ENCODE peak calls at places on chromosomes 5 and 9, in seven cellular contexts. L is ascending aorta; P is pancreas; A is CD4-positive, alpha-beta memory T cell; N is IMR-90; M is uterus; Z is psoas muscle. X is an unnamed sample.

GRCh38 chr5:39712316-39713223 is 287.8 kb upstream of the DAB2 start:
- DNase-seq in A (no peak), M (no peak), N (no peak), Z (no peak), P (no peak), L (no peak), X (no peak)

GRCh38 chr9:134167530-134167931 is 3.2 kb upstream of the RNU6ATAC start:
- DNase-seq in Z (no peak), L (no peak), A (no peak), M (no peak), P (no peak), N (peak), X (no peak)

GRCh38 chr9:77010527-77010926 is 8.9 kb upstream of the FOXB2 start:
- DNase-seq in A (no peak), M (no peak), L (no peak), N (no peak), Z (no peak), P (no peak), X (no peak)

GRCh38 chr5:41773799-41774198 is 96.4 kb downstream of the OXCT1 start:
- DNase-seq in N (no peak), L (no peak), A (no peak), P (no peak), Z (no peak), M (no peak), X (no peak)

GRCh38 chr5:136028090-136028489 is 698 bp upstream of the TGFBI start:
- DNase-seq in A (no peak), N (no peak), M (no peak), L (no peak), P (no peak), Z (no peak), X (no peak)

GRCh38 chr9:89942643-89943042 is 337.8 kb downstream of the GADD45G start:
- DNase-seq in P (no peak), L (no peak), M (no peak), A (no peak), N (no peak), Z (no peak), X (no peak)

GRCh38 chr5:1185038-1185651 is 16.2 kb upstream of the SLC6A19 start:
- DNase-seq in P (peak), N (no peak), Z (no peak), M (no peak), L (no peak), A (no peak), X (no peak)

GRCh38 chr9:110578896-110579752 is at the start of gene SVEP1:
- DNase-seq in M (peak), L (no peak), Z (peak), P (peak), N (peak), A (no peak), X (no peak)

GRCh38 chr9:7360513-7360912 is 439.1 kb downstream of the DMAC1 start:
- DNase-seq in M (no peak), P (no peak), A (no peak), L (no peak), N (no peak), Z (no peak), X (no peak)

GRCh38 chr5:73460133-73460532 is 11.6 kb upstream of the FOXD1 start:
- DNase-seq in L (no peak), Z (no peak), P (no peak), N (no peak), A (no peak), M (no peak), X (no peak)

GRCh38 chr5:137735531-137736284 is at the start of gene KLHL3:
- DNase-seq in M (peak), P (peak), N (peak), L (no peak), Z (no peak), A (peak), X (peak)
- H3K4me3 ChIP-seq in M (peak), P (no peak), N (peak), L (peak), Z (peak), A (peak), X (peak)

DNA sequence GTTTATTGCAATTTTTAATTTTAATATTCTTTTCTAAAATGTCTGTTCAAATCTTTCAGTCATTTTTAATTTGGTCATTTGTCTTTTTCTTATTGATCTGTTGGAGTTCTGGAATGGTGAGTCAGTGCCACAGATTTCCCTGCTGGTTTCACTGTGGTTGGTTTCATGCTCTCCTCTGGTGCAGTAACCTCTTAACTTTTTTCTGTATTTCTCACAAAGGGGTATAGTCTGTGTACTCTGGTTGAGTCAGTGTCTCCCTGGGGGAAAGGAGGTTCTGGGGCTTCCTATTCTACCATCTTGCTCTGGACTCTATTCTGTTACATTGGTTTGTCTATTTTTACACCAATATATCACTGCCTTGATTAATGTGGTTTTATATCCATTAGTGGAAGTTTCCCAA is 178.8 kb downstream of the CSNK1G3 start:
- DNase-seq in Z (no peak), M (no peak), L (no peak), A (no peak), N (peak), P (no peak), X (no peak)
- H3K27ac ChIP-seq in Z (no peak), M (no peak), L (no peak), A (no peak), N (no peak), P (no peak), X (no peak)

GRCh38 chr9:113187935-113188595 is 33.0 kb downstream of the FKBP15 start:
- DNase-seq in M (peak), A (no peak), L (peak), P (peak), N (peak), Z (peak), X (no peak)
- H3K4me3 ChIP-seq in M (no peak), A (no peak), L (no peak), P (no peak), N (no peak), Z (no peak), X (no peak)

DNA sequence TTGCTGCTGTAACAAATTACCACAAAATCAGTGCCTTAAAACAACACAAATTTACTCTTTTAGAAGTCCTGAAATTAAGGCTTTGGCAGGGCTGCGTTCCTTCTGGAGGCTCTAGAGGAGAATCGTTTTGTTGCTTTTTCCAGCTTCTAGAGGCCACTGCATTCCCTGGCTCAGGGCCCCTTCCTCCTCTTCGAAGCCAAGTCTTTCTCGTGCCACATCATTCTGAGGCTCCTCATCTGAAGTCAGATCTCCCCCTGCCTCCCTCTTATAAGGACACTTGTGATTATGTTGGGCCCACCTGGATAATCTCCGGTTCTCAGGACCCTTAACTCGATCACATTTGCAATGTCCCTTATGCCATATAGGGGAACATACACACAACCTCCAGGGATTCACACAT is 48.0 kb downstream of the SLC22A5 start:
- DNase-seq in N (no peak), P (no peak), Z (no peak), M (no peak), L (no peak), A (no peak), X (no peak)
- H3K27ac ChIP-seq in N (no peak), P (no peak), Z (peak), M (peak), L (peak), A (peak), X (no peak)

DNA sequence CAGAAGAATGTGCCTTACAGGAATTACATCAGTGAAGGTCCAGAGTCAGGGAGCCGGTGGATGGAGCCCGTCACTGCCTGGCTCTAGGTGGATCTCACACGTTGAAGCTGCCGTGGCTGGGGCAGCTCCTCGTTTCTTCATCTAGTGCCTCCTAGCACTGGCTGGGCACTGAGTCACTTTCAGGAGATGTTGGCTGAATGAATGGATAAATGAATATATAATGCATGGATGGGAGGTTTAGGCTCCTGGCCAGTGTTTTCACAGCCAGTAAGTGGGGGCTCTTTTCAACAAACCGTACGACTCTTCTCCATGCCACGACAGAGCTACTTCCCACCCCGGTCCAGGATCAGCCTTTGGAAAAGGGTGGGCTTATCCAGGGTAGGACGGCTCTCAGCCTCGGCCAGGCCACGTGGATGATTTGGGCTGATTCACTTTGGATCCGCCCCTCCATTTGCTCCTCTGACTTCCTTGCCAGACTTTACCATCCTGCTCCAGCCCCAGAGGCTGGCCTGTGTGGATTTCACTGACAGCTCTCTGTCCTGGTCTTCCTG is 1.3 kb upstream of the SH3PXD2B start:
- DNase-seq in M (peak), A (no peak), Z (peak), P (no peak), N (peak), L (no peak), X (no peak)
- H3K4me3 ChIP-seq in M (peak), A (no peak), Z (no peak), P (no peak), N (no peak), L (no peak), X (no peak)

GRCh38 chr9:14031015-14031414 is 282.9 kb downstream of the NFIB start:
- DNase-seq in N (peak), L (no peak), M (peak), Z (no peak), P (no peak), A (no peak), X (no peak)

GRCh38 chr9:14029811-14030210 is 284.1 kb downstream of the NFIB start:
- DNase-seq in Z (no peak), N (no peak), P (no peak), M (no peak), L (no peak), A (no peak), X (no peak)

GRCh38 chr9:14033067-14033466 is 280.9 kb downstream of the NFIB start:
- DNase-seq in A (no peak), N (no peak), P (no peak), L (no peak), Z (no peak), M (no peak), X (no peak)

GRCh38 chr9:14030350-14030823 is 283.6 kb downstream of the NFIB start:
- DNase-seq in L (no peak), Z (no peak), N (peak), A (no peak), M (no peak), P (peak), X (no peak)

GRCh38 chr9:14031761-14032279 is 282.1 kb downstream of the NFIB start:
- DNase-seq in L (no peak), M (no peak), Z (no peak), A (no peak), N (no peak), P (no peak), X (no peak)
- H3K27ac ChIP-seq in L (peak), M (no peak), Z (peak), A (no peak), N (no peak), P (no peak), X (no peak)

GRCh38 chr5:93154551-93154950 is 426.5 kb downstream of the NR2F1-AS1 start:
- DNase-seq in M (no peak), P (no peak), N (peak), L (no peak), Z (no peak), A (no peak), X (no peak)

GRCh38 chr5:93150311-93151012 is 430.6 kb downstream of the NR2F1-AS1 start:
- DNase-seq in A (no peak), N (peak), L (no peak), Z (no peak), M (no peak), P (no peak), X (no peak)

GRCh38 chr5:93151121-93151520 is 429.9 kb downstream of the NR2F1-AS1 start:
- DNase-seq in M (no peak), P (no peak), Z (no peak), N (peak), A (no peak), L (no peak), X (no peak)

GRCh38 chr5:93156566-93156965 is 424.5 kb downstream of the NR2F1-AS1 start:
- DNase-seq in Z (no peak), N (no peak), L (no peak), P (no peak), A (no peak), M (no peak), X (no peak)

GRCh38 chr5:93151896-93152295 is 429.1 kb downstream of the NR2F1-AS1 start:
- DNase-seq in Z (no peak), A (no peak), N (no peak), P (no peak), M (no peak), L (no peak), X (no peak)
- H3K4me3 ChIP-seq in Z (no peak), A (no peak), N (peak), P (no peak), M (no peak), L (no peak), X (no peak)

DNA sequence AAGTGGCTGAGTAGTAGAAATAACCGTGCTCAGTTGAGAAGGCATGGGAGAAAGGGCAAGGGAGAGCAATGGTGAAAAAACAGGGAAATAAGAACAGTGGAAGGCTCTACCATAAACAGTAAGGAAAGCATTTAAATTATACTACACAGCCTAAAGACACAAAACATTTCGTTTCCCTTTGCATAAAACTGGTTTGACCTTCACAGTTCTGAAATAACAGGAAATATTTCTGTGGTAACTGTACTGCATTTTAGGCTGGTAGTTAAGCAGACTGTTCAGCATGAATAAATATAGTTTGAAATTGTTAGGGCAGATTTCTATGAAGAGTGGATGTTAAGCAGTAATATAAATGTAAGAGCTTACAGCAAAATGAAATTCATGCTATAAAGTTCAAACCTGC is 147.5 kb downstream of the CSNK1G3 start:
- DNase-seq in L (no peak), Z (no peak), A (no peak), N (peak), P (no peak), M (no peak), X (no peak)
- H3K27ac ChIP-seq in L (no peak), Z (no peak), A (no peak), N (no peak), P (no peak), M (no peak), X (no peak)

GRCh38 chr5:134840811-134841210 is 5.0 kb upstream of the C5orf24 start:
- DNase-seq in A (no peak), N (no peak), M (no peak), Z (no peak), L (no peak), P (no peak), X (no peak)
- H3K4me3 ChIP-seq in A (no peak), N (no peak), M (no peak), Z (no peak), L (no peak), P (no peak), X (no peak)

GRCh38 chr5:134129411-134130238 is 15.1 kb downstream of the TCF7 start:
- DNase-seq in M (no peak), Z (no peak), L (no peak), N (no peak), A (peak), P (no peak), X (no peak)
- H3K27ac ChIP-seq in M (no peak), Z (no peak), L (no peak), N (no peak), A (peak), P (no peak), X (peak)

X was measured in CD8-positive, alpha-beta memory T cell.